ENCODE peak calls at places on chromosome 17, in eight cellular contexts. E is sigmoid colon; X is CD8-positive, alpha-beta T cell; U is small intestine; Z is stomach; A is GM23248; M is mesenchymal stem cell; L is MG63. Q is an unnamed sample. For H3K27me3, the result is how much of the 10 kb centered on the place peaks cover.

GRCh38 chr17:47225436-47225858 is 16.3 kb downstream of the MYL4 start:
- DNase-seq in E (peak), X (no peak), U (peak), Z (peak), A (peak), M (peak), L (peak), Q (no peak)

GRCh38 chr17:45276031-45276430 is 14.1 kb upstream of the SPATA32 start:
- DNase-seq in E (no peak), X (no peak), U (no peak), Z (no peak), A (no peak), M (peak), L (peak), Q (no peak)

GRCh38 chr17:45782889-45783592 is 1.1 kb upstream of the CRHR1 start:
- DNase-seq in E (no peak), X (no peak), U (peak), Z (no peak), A (peak), M (peak), L (peak), Q (no peak)

GRCh38 chr17:15343749-15344148 is 2.4 kb upstream of the TEKT3 start:
- DNase-seq in E (no peak), X (no peak), U (no peak), Z (no peak), A (peak), M (peak), L (no peak), Q (no peak)

GRCh38 chr17:69909389-69909788 is 165.6 kb upstream of the KCNJ16 start:
- DNase-seq in E (no peak), X (no peak), U (no peak), Z (no peak), A (peak), M (no peak), L (no peak), Q (no peak)

GRCh38 chr17:65231662-65232335 is 94.6 kb downstream of the RGS9 start:
- DNase-seq in E (no peak), X (peak), U (peak), Z (peak), A (peak), M (peak), L (peak), Q (no peak)

GRCh38 chr17:34567665-34568064 is 11.7 kb upstream of the TMEM132E start:
- DNase-seq in E (no peak), X (no peak), U (no peak), Z (no peak), A (no peak), M (no peak), L (no peak), Q (no peak)

GRCh38 chr17:3665834-3666233 is 2.5 kb downstream of the TAX1BP3 start:
- DNase-seq in E (no peak), X (no peak), U (no peak), Z (no peak), A (no peak), M (no peak), L (no peak), Q (no peak)

GRCh38 chr17:54968954-54969400 is 412 bp downstream of the STXBP4 start:
- DNase-seq in E (peak), X (no peak), U (no peak), Z (no peak), A (peak), M (peak), L (no peak), Q (no peak)

GRCh38 chr17:45052052-45052772 is 780 bp upstream of the DCAKD start:
- DNase-seq in E (peak), X (peak), U (peak), Z (peak), A (peak), M (peak), L (peak), Q (peak)

GRCh38 chr17:76791053-76791980 is 53.4 kb downstream of the MFSD11 start:
- DNase-seq in E (no peak), X (peak), U (no peak), Z (peak), A (peak), M (peak), L (peak), Q (peak)

GRCh38 chr17:20228410-20228809 is 219.3 kb downstream of the SPECC1 start:
- DNase-seq in E (no peak), X (no peak), U (no peak), Z (no peak), A (no peak), M (no peak), L (no peak), Q (no peak)

GRCh38 chr17:64504769-64505319 is 1.2 kb downstream of the DDX5 start:
- DNase-seq in E (no peak), X (no peak), U (peak), Z (no peak), A (no peak), M (peak), L (peak), Q (no peak)

GRCh38 chr17:59786536-59787319 is 79.3 kb downstream of the VMP1 start:
- DNase-seq in E (peak), X (peak), U (peak), Z (peak), A (peak), M (peak), L (peak), Q (no peak)

DNA sequence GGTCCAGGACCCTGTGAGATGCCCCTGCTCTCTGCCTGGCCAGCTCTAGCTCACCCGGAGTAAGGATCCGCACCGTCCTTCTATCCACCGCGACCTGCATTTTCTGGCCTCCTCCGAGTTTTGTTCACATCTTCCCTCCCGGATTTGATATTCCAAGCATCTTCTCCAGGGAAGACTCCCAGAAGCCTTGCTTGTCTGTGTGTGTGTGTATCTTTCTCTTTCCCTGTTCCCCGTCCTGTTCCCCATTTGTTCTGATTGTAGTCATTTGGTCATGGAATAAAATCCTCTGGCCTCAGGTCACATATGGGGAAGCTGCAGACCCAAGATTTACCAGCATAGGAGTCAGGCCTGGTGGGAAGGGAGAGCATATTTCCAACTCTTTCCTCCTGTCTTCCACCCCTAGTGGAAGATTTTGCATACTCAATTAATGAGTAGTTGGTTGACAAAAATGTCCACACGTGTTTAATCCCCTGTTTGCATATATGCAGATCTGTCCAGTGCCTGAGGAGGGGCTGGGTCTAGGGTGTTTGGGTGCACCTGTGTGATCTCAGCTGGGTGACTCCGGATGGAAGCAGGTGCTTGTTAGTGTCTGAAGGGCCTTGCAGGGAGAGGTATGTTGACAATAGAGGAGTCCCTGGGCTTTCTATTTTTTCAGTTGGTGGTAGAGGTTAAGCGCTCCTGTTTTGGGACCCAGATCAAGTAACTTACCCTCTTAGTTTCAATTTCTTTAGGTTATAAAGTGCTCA is 1.9 kb downstream of the PRAC1 start:
- DNase-seq in E (peak), X (no peak), U (no peak), Z (no peak), A (no peak), M (peak), L (no peak), Q (no peak)
- H3K27me3 ChIP-seq in E (half or more), X (half or more), U (under half), Z (half or more), A (half or more), M (half or more), L (under half), Q (under half)

GRCh38 chr17:75611746-75612437 is 21.3 kb upstream of the SMIM5 start:
- DNase-seq in E (no peak), X (no peak), U (peak), Z (no peak), A (no peak), M (no peak), L (no peak), Q (no peak)

GRCh38 chr17:75614006-75614405 is 19.2 kb upstream of the SMIM5 start:
- DNase-seq in E (no peak), X (no peak), U (no peak), Z (no peak), A (no peak), M (no peak), L (no peak), Q (no peak)

GRCh38 chr17:75614556-75615270 is 18.5 kb upstream of the SMIM5 start:
- DNase-seq in E (no peak), X (no peak), U (no peak), Z (no peak), A (no peak), M (no peak), L (no peak), Q (no peak)

GRCh38 chr17:75615301-75615700 is 17.9 kb upstream of the SMIM5 start:
- DNase-seq in E (no peak), X (no peak), U (no peak), Z (no peak), A (no peak), M (no peak), L (no peak), Q (no peak)

DNA sequence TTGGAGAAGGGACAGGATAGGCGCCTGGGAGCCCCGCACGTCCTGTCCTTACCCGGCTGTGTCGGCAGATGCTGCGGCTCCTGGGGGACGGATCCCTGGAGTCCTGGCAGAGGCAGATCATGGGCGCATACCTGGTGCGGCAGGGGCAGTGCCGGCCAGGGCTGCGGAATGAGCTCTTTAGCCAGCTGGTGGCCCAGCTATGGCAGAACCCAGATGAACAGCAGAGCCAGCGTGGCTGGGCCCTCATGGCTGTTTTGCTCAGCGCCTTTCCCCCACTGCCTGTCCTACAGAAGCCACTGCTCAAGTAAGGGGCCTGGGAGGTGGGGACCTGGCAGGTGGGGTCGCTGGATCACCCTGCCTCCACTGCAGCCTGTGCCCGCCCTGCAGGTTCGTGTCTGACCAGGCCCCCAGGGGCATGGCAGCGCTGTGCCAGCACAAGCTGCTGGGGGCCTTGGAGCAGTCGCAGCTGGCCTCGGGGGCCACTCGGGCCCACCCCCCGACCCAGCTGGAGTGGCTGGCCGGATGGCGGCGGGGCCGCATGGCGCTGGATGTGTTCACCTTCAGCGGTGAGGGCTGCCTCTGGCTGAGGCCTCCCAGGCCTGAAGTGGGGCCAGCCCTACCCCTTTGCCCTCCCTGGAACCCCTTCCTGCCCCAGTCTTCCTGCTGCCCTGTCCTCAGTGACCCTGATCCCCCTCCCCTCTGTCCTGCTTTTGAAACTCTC is 20.2 kb upstream of the SMIM5 start:
- DNase-seq in E (no peak), X (no peak), U (no peak), Z (no peak), A (no peak), M (no peak), L (no peak), Q (no peak)
- H3K27me3 ChIP-seq in E (under half), X (under half), U (under half), Z (under half), A (under half), M (under half), L (under half), Q (under half)

GRCh38 chr17:79165756-79166473 is 91.3 kb downstream of the ENGASE start:
- DNase-seq in E (no peak), X (no peak), U (no peak), Z (no peak), A (no peak), M (no peak), L (no peak), Q (no peak)
- H3K27me3 ChIP-seq in E (under half), X (under half), U (under half), Z (under half), A (under half), M (half or more), L (under half), Q (under half)

GRCh38 chr17:78130439-78131101 is at the start of gene TMC8:
- DNase-seq in E (no peak), X (peak), U (peak), Z (peak), A (no peak), M (no peak), L (no peak), Q (peak)
- H3K27me3 ChIP-seq in E (half or more), X (under half), U (under half), Z (under half), A (under half), M (half or more), L (under half), Q (under half)

DNA sequence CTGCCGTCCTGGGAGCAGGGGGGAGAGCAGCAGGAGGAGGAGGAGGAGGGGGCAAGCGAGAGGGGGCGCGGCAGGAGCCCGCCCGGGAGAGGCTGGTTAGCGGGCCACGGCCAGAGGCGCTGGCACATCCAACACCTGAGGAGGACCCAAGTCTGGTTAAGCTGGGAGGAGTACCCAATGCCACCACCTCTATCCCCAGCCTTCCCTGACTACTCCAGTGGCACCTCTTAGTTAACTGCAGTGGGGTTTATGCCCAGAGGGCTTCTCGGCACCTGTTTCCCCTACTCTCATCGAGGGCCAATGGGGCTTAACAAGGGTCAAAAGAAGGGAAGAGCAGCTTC is 5.6 kb downstream of the PHOSPHO1 start:
- DNase-seq in E (no peak), X (no peak), U (no peak), Z (no peak), A (no peak), M (no peak), L (no peak), Q (no peak)
- H3K27me3 ChIP-seq in E (half or more), X (under half), U (under half), Z (under half), A (half or more), M (half or more), L (under half), Q (under half)